ENCODE peak calls at places on chromosome 22, in seven cellular contexts. V is GM12878, R is HCT116, P is upper lobe of left lung, B is aorta, C is left lung, U is lower lobe of right lung. S is an unnamed sample.

GRCh38 chr22:36587289-36588154 is 58.6 kb upstream of the EIF3D start:
- ATAC-seq in V (no peak), R (peak), P (no peak), B (peak), C (no peak), U (no peak), S (no peak)

GRCh38 chr22:36839356-36840073 is 21.3 kb upstream of the NCF4 start:
- ATAC-seq in V (peak), R (no peak), P (no peak), B (no peak), C (no peak), U (no peak), S (no peak)

GRCh38 chr22:32723632-32724031 is 77.9 kb upstream of the TIMP3 start:
- ATAC-seq in V (peak), R (no peak), P (peak), B (peak), C (peak), U (peak), S (peak)

GRCh38 chr22:46758867-46759290 is 3.6 kb upstream of the TBC1D22A start:
- ATAC-seq in V (peak), R (peak), P (peak), B (no peak), C (peak), U (peak), S (no peak)

GRCh38 chr22:35663371-35663770 is 15.1 kb downstream of the APOL6 start:
- ATAC-seq in V (no peak), R (no peak), P (no peak), B (no peak), C (peak), U (no peak), S (no peak)

GRCh38 chr22:45091254-45091854 is 72.4 kb upstream of the NUP50 start:
- ATAC-seq in V (no peak), R (no peak), P (no peak), B (no peak), C (no peak), U (no peak), S (no peak)

GRCh38 chr22:22171357-22172218 is 73.0 kb upstream of the VPREB1 start:
- ATAC-seq in V (no peak), R (peak), P (no peak), B (no peak), C (no peak), U (no peak), S (no peak)

GRCh38 chr22:35950262-35950661 is 78.4 kb downstream of the RBFOX2 start:
- ATAC-seq in V (no peak), R (no peak), P (no peak), B (no peak), C (no peak), U (no peak), S (no peak)

GRCh38 chr22:50219800-50220602 is 19.2 kb downstream of the SELENOO start:
- ATAC-seq in V (no peak), R (no peak), P (no peak), B (no peak), C (no peak), U (no peak), S (no peak)

GRCh38 chr22:49205401-49205800 is 622.3 kb downstream of the BRD1 start:
- ATAC-seq in V (no peak), R (no peak), P (peak), B (no peak), C (no peak), U (no peak), S (no peak)

GRCh38 chr22:37198290-37199102 is 10.4 kb upstream of the C1QTNF6 start:
- ATAC-seq in V (peak), R (peak), P (peak), B (peak), C (peak), U (peak), S (peak)

GRCh38 chr22:44080936-44081853 is 57.1 kb downstream of the PARVB start:
- ATAC-seq in V (peak), R (peak), P (no peak), B (no peak), C (peak), U (peak), S (peak)

GRCh38 chr22:38614331-38615122 is 41.7 kb downstream of the FAM227A start:
- ATAC-seq in V (peak), R (no peak), P (no peak), B (no peak), C (no peak), U (no peak), S (no peak)

GRCh38 chr22:36951746-36952145 is 38.3 kb downstream of the CSF2RB start:
- ATAC-seq in V (no peak), R (no peak), P (no peak), B (no peak), C (no peak), U (no peak), S (no peak)

GRCh38 chr22:25482868-25483639 is 81.4 kb upstream of the GRK3 start:
- ATAC-seq in V (no peak), R (no peak), P (no peak), B (no peak), C (no peak), U (no peak), S (peak)

GRCh38 chr22:43094085-43094484 is 4.9 kb upstream of the TTLL1 start:
- ATAC-seq in V (peak), R (peak), P (no peak), B (no peak), C (no peak), U (no peak), S (no peak)

DNA sequence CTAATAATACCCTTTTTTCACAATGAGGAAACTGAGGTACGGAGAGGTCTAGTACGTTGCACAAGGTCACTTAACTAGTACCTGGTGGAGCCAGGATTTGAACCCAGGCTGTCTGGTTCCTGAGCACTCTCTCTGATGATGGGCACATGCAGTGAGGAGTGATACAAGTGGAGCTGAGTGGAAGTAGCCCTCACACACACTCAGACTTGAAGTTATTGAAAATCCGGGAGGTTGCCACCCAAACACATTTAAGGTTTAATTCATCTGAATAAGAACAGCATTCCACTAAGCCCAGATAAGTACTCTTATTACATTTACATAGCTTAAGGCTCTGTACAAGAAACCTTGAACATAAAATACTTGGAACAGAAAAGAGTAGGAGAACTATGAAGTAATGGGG is 4.8 kb downstream of the GRAP2 start:
- ATAC-seq in V (peak), R (no peak), P (no peak), B (no peak), C (peak), U (no peak), S (no peak)
- H3K4me3 ChIP-seq in V (peak), R (no peak), P (no peak), B (no peak), C (no peak), U (peak), S (no peak)

GRCh38 chr22:20192293-20192971 is 41.6 kb upstream of the CCDC188 start:
- ATAC-seq in V (no peak), R (no peak), P (no peak), B (no peak), C (no peak), U (no peak), S (no peak)
- H3K4me3 ChIP-seq in V (no peak), R (no peak), P (no peak), B (no peak), C (no peak), U (no peak), S (no peak)

GRCh38 chr22:24423519-24424000 is 3.8 kb upstream of the ADORA2A start:
- ATAC-seq in V (peak), R (peak), P (no peak), B (peak), C (peak), U (peak), S (peak)
- H3K4me3 ChIP-seq in V (peak), R (peak), P (peak), B (peak), C (peak), U (peak), S (peak)

GRCh38 chr22:31291716-31292644 is at the start of gene PIK3IP1:
- ATAC-seq in V (peak), R (peak), P (peak), B (peak), C (peak), U (peak), S (peak)
- H3K4me3 ChIP-seq in V (peak), R (no peak), P (peak), B (peak), C (peak), U (peak), S (peak)

DNA sequence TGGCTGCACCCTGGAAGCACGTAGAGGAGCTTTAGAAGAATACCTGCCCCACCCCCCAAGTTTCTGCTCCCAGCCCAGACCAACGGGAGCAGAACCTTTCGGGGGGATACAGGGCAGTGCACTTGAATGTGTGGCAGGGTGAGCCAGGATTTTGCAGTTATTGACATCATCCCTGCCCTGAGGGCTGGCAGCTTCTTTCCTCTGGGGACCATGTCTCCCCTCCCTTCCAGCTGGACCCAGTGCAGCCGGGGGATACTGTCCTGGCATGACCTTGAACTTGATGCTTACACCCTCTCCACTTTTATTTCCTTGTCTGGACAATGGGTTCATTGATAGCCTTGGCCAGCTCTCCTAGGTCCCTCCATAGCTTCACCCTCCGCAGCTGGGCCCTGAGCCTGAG is 4.1 kb upstream of the CABP7 start:
- ATAC-seq in V (no peak), R (no peak), P (no peak), B (no peak), C (no peak), U (no peak), S (no peak)
- H3K4me3 ChIP-seq in V (no peak), R (no peak), P (no peak), B (no peak), C (no peak), U (no peak), S (no peak)

GRCh38 chr22:30434775-30435315 is 9.3 kb downstream of the MTFP1 start:
- ATAC-seq in V (no peak), R (peak), P (no peak), B (no peak), C (no peak), U (no peak), S (no peak)

GRCh38 chr22:30435674-30436126 is 10.1 kb downstream of the MTFP1 start:
- ATAC-seq in V (peak), R (peak), P (no peak), B (no peak), C (peak), U (peak), S (no peak)

GRCh38 chr22:30433773-30434172 is 8.2 kb downstream of the MTFP1 start:
- ATAC-seq in V (no peak), R (no peak), P (no peak), B (no peak), C (no peak), U (no peak), S (no peak)

GRCh38 chr22:30438559-30438958 is 13.0 kb downstream of the MTFP1 start:
- ATAC-seq in V (no peak), R (no peak), P (no peak), B (no peak), C (no peak), U (no peak), S (no peak)

GRCh38 chr22:30436196-30436595 is 10.6 kb downstream of the MTFP1 start:
- ATAC-seq in V (no peak), R (peak), P (no peak), B (no peak), C (no peak), U (no peak), S (no peak)
- H3K4me3 ChIP-seq in V (no peak), R (peak), P (no peak), B (no peak), C (no peak), U (no peak), S (no peak)

S was measured in gastroesophageal sphincter.